ENCODE peak calls at places on chromosome 12, in seven cellular contexts. O, Q, T, R, U, J and G are unnamed samples. For H3K27me3, the result is how much of the 10 kb centered on the place peaks cover.

GRCh38 chr12:2070440-2071045 is 17.8 kb downstream of the CACNA1C start:
- DNase-seq in Q (no peak), T (no peak), O (no peak), U (no peak), R (no peak), J (no peak), G (no peak)

GRCh38 chr12:105580841-105581352 is 250.4 kb downstream of the C12orf75 start:
- DNase-seq in J (no peak), O (no peak), U (peak), Q (no peak), R (no peak), T (no peak), G (no peak)

GRCh38 chr12:49970030-49970429 is 2.7 kb upstream of the AQP6 start:
- DNase-seq in Q (no peak), U (no peak), R (no peak), O (no peak), T (no peak), J (no peak), G (no peak)

GRCh38 chr12:108424816-108425215 is 85.7 kb upstream of the CMKLR1 start:
- DNase-seq in J (no peak), R (no peak), O (no peak), T (peak), Q (no peak), U (no peak), G (no peak)

GRCh38 chr12:6347367-6348338 is 5.8 kb upstream of the TNFRSF1A start:
- DNase-seq in J (no peak), R (no peak), Q (peak), U (no peak), T (peak), O (no peak), G (peak)

GRCh38 chr12:3418609-3419469 is 72.2 kb upstream of the PRMT8 start:
- DNase-seq in O (no peak), T (no peak), Q (no peak), J (no peak), R (no peak), U (peak), G (no peak)

GRCh38 chr12:46224401-46224800 is 44.4 kb downstream of the SLC38A1 start:
- DNase-seq in O (no peak), T (peak), R (no peak), J (no peak), U (peak), Q (peak), G (peak)

GRCh38 chr12:54932691-54933090 is 51.9 kb downstream of the TESPA1 start:
- DNase-seq in T (peak), J (no peak), Q (no peak), R (no peak), O (no peak), U (no peak), G (no peak)

GRCh38 chr12:125015680-125016310 is 22.4 kb downstream of the BRI3BP start:
- DNase-seq in O (no peak), R (no peak), U (no peak), Q (no peak), T (no peak), J (no peak), G (peak)

GRCh38 chr12:76945867-76946266 is 67.0 kb upstream of the CSRP2 start:
- DNase-seq in J (no peak), T (peak), Q (peak), U (no peak), O (no peak), R (no peak), G (no peak)

GRCh38 chr12:76310110-76310509 is 38.1 kb downstream of the BBS10 start:
- DNase-seq in R (no peak), Q (peak), U (no peak), J (no peak), O (no peak), T (peak), G (no peak)

GRCh38 chr12:13273097-13273496 is 76.6 kb downstream of the EMP1 start:
- DNase-seq in J (no peak), Q (no peak), T (no peak), U (no peak), R (no peak), O (no peak), G (no peak)

GRCh38 chr12:12358528-12358927 is 1.6 kb downstream of the BORCS5 start:
- DNase-seq in T (no peak), Q (no peak), U (no peak), R (no peak), O (no peak), J (no peak), G (no peak)

GRCh38 chr12:54529581-54529980 is 19.8 kb upstream of the PDE1B start:
- DNase-seq in R (no peak), Q (no peak), J (no peak), O (no peak), U (no peak), T (no peak), G (no peak)

GRCh38 chr12:68118096-68118755 is 41.3 kb downstream of the IFNG start:
- DNase-seq in Q (no peak), R (no peak), T (no peak), U (no peak), O (no peak), J (no peak), G (no peak)

GRCh38 chr12:12474931-12475485 is 87.7 kb downstream of the DUSP16 start:
- DNase-seq in J (no peak), O (no peak), U (no peak), Q (peak), T (peak), R (no peak), G (no peak)

GRCh38 chr12:116515674-116516073 is 43.5 kb upstream of the MAP1LC3B2 start:
- DNase-seq in T (no peak), R (no peak), O (no peak), U (no peak), Q (no peak), J (no peak), G (no peak)

GRCh38 chr12:77940011-77940423 is 109.3 kb downstream of the NAV3 start:
- DNase-seq in U (no peak), O (no peak), Q (peak), J (no peak), R (no peak), T (peak), G (no peak)

DNA sequence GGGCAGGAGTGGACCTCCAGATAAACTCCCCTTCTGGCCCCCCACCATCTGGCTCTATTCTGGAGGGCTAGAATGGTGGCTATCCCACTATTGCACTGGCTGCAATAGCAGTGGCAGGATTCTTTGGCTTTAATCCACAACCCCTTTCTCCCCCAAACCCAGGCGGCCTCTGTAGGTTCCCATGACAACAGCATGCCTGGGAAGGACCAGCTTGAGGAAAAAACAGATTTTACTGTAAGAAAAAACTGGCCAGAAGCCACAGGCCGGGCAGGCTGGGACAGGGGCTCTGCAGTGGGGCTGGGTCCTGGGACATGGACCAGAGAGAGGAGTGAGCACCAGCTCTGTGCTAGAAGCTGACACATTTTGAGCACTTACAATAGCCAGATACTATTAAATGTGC is 13.6 kb upstream of the ACVR1B start:
- DNase-seq in T (no peak), J (no peak), Q (no peak), R (no peak), U (no peak), O (peak), G (no peak)
- H3K27me3 ChIP-seq in T (under half), J (under half), Q (under half), R (under half), U (under half), O (under half), G (under half)

DNA sequence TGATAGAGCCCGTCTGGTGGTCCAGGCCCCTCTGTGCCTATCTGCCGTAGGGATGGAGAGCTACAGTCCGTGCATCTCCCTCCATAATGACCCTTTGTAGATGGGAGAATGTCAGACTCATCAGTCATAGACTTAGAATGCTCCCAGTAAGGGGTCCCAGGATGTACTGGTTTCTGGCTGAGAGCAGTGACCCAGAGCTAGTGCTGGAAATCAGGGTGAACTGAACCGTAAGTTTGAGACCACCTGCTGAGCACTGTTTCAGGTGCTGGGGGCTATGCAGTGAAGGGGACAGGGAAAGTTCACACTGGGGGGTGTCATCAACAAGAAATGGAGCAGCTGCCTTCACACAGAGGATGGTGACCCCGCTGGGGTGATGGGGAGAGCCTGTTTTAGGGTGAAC is 34.1 kb downstream of the SLC6A12 start:
- DNase-seq in J (no peak), Q (no peak), O (no peak), T (no peak), U (no peak), R (no peak), G (no peak)
- H3K27ac ChIP-seq in J (no peak), Q (no peak), O (no peak), T (no peak), U (no peak), R (no peak), G (no peak)

DNA sequence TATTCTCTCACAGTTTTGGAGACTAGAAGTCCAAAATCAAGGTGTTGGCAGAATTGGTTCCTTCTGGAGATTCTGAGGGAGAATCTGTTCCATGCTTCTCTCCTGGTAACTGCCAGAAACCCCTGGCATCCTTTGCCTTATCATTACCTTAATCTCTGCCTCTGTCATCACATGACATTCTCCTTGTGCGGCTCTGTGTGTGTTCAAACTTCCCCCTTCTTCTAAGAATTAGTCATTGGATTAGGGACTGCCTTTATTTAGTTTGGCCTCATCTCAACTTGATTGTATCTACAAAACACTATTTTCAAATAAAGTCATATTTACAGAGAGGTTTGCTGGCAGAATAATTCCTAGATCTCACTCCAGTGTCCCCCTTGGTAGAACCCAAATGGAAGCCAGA is 68.9 kb downstream of the ZNF641 start:
- DNase-seq in J (no peak), O (no peak), U (no peak), T (no peak), R (no peak), Q (no peak), G (no peak)
- H3K27me3 ChIP-seq in J (under half), O (under half), U (under half), T (under half), R (under half), Q (under half), G (under half)

GRCh38 chr12:27015730-27016076 is 1.5 kb upstream of the TM7SF3 start:
- DNase-seq in U (no peak), O (peak), Q (peak), T (peak), J (no peak), R (no peak), G (no peak)
- H3K27ac ChIP-seq in U (peak), O (no peak), Q (no peak), T (no peak), J (peak), R (no peak), G (no peak)